ENCODE peak calls at places on chromosomes 12 and 14, in five cellular contexts. U is fibroblast of gingiva; V is CD8-positive, alpha-beta T cell; H is Ammon's horn; Y is kidney glomerular epithelial cell. Z is an unnamed sample.

GRCh38 chr12:1922985-1923384 is 4.5 kb upstream of the CACNA2D4 start:
- DNase-seq in U (no peak), V (no peak), H (no peak), Y (no peak), Z (no peak)

GRCh38 chr12:41795066-41795465 is 349.6 kb downstream of the GXYLT1 start:
- DNase-seq in U (no peak), V (no peak), H (peak), Y (no peak), Z (no peak)

GRCh38 chr14:75981426-75981825 is 369 bp downstream of the TGFB3 start:
- DNase-seq in U (no peak), V (no peak), H (peak), Y (no peak), Z (peak)

GRCh38 chr12:25496098-25496587 is 56.9 kb downstream of the LMNTD1 start:
- DNase-seq in U (peak), V (no peak), H (no peak), Y (no peak), Z (no peak)

GRCh38 chr12:86660488-86661171 is 404.4 kb upstream of the MGAT4C start:
- DNase-seq in U (no peak), V (no peak), H (no peak), Y (peak), Z (no peak)

GRCh38 chr12:116689586-116689985 is 48.3 kb downstream of the SPRING1 start:
- DNase-seq in U (no peak), V (no peak), H (no peak), Y (no peak), Z (no peak)

GRCh38 chr14:68342216-68342615 is 450.7 kb downstream of the ZFP36L1 start:
- DNase-seq in U (no peak), V (no peak), H (no peak), Y (no peak), Z (no peak)

GRCh38 chr14:53591816-53592215 is 364.8 kb downstream of the BMP4 start:
- DNase-seq in U (peak), V (no peak), H (no peak), Y (no peak), Z (no peak)

GRCh38 chr14:92928258-92928629 is 5.3 kb downstream of the CHGA start:
- DNase-seq in U (no peak), V (no peak), H (peak), Y (no peak), Z (no peak)

GRCh38 chr14:69483765-69484443 is 624 bp upstream of the PLEKHD1 start:
- DNase-seq in U (no peak), V (no peak), H (no peak), Y (no peak), Z (peak)

GRCh38 chr14:24079521-24080141 is 8.3 kb downstream of the CPNE6 start:
- DNase-seq in U (no peak), V (no peak), H (peak), Y (no peak), Z (no peak)